ENCODE peak calls at places on chromosome 1, in five cellular contexts. U, Q, Z, D and C are unnamed samples.

GRCh38 chr1:160083968-160084770 is 2.8 kb downstream of the KCNJ9 start:
- DNase-seq in Z (no peak), U (peak), D (peak), Q (peak), C (no peak)

GRCh38 chr1:16618719-16619118 is 5.4 kb upstream of the NBPF1 start:
- DNase-seq in Q (no peak), Z (no peak), U (no peak), D (peak), C (no peak)

GRCh38 chr1:228340686-228341449 is 65.8 kb downstream of the TRIM11 start:
- DNase-seq in D (peak), Q (peak), Z (no peak), U (peak), C (peak)

GRCh38 chr1:186301448-186301847 is 73.6 kb downstream of the TPR start:
- DNase-seq in Q (no peak), U (peak), Z (no peak), D (no peak), C (no peak)

GRCh38 chr1:115537415-115537814 is 104.4 kb upstream of the VANGL1 start:
- DNase-seq in U (no peak), Z (no peak), D (no peak), Q (no peak), C (no peak)

GRCh38 chr1:235657747-235658526 is 8.4 kb upstream of the GNG4 start:
- DNase-seq in Z (no peak), U (no peak), Q (no peak), D (no peak), C (no peak)

GRCh38 chr1:10911274-10912166 is 100.9 kb upstream of the TARDBP start:
- DNase-seq in Q (no peak), U (no peak), D (no peak), Z (no peak), C (no peak)

GRCh38 chr1:29280780-29281131 is 44.4 kb downstream of the PTPRU start:
- DNase-seq in U (no peak), D (no peak), Z (no peak), Q (no peak), C (no peak)

GRCh38 chr1:3610165-3610822 is 1.0 kb downstream of the MEGF6 start:
- DNase-seq in D (peak), Q (no peak), Z (no peak), U (no peak), C (no peak)

GRCh38 chr1:229716064-229716463 is 90.0 kb downstream of the URB2 start:
- DNase-seq in D (peak), U (no peak), Z (no peak), Q (no peak), C (no peak)

GRCh38 chr1:42176902-42177519 is 12.5 kb upstream of the GUCA2A start:
- DNase-seq in D (peak), Q (no peak), U (no peak), Z (no peak), C (no peak)

GRCh38 chr1:113094506-113094905 is 21.5 kb downstream of the LRIG2 start:
- DNase-seq in Z (no peak), D (no peak), U (no peak), Q (no peak), C (no peak)

GRCh38 chr1:48673725-48674124 is 103.0 kb downstream of the BEND5 start:
- DNase-seq in U (no peak), D (peak), Z (no peak), Q (no peak), C (no peak)

GRCh38 chr1:73998348-73998959 is 199.5 kb downstream of the LRRIQ3 start:
- DNase-seq in U (no peak), Z (peak), D (peak), Q (no peak), C (no peak)

GRCh38 chr1:158329807-158330206 is 1.5 kb downstream of the CD1B start:
- DNase-seq in Q (no peak), Z (no peak), U (no peak), D (peak), C (no peak)

GRCh38 chr1:158333405-158334145 is 2.2 kb upstream of the CD1B start:
- DNase-seq in Z (no peak), D (no peak), U (no peak), Q (no peak), C (no peak)

GRCh38 chr1:158331431-158331830 is at the start of gene CD1B:
- DNase-seq in Q (no peak), Z (no peak), U (no peak), D (no peak), C (no peak)

GRCh38 chr1:158330390-158330789 is 941 bp downstream of the CD1B start:
- DNase-seq in Q (no peak), Z (no peak), D (no peak), U (no peak), C (no peak)

GRCh38 chr1:158334601-158335292 is 3.4 kb upstream of the CD1B start:
- DNase-seq in Q (no peak), U (no peak), Z (no peak), D (no peak), C (no peak)
- TF ChIP-seq CTCF in Q (no peak), U (no peak), Z (no peak), D (no peak), C (no peak)

GRCh38 chr1:195604287-195604686 is 1004.0 kb downstream of the KCNT2 start:
- DNase-seq in Q (no peak), D (no peak), Z (peak), U (no peak), C (no peak)

GRCh38 chr1:195606483-195606882 is 1001.8 kb downstream of the KCNT2 start:
- DNase-seq in Q (no peak), D (no peak), U (no peak), Z (no peak), C (no peak)

DNA sequence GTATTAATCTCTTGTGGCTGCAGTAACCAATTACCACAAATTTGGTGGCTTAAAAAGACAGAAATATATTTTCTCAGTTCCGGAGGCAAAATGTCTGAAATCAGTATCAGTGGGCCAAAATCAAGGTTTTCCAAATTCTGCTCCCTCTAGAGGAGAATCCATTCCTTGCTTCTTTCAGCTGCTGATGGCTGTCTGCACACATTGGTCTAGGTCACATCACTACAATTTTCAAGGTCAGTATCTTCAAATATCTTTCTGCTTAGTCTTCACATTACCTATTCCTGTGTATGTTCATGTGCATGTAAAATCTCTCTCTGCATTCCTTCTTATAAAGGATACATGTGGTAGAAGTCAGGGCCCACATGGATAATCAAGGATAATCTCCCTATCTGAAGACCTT is 999.4 kb downstream of the KCNT2 start:
- DNase-seq in Z (no peak), D (peak), Q (no peak), U (no peak), C (no peak)
- TF ChIP-seq CTCF in Z (peak), D (peak), Q (no peak), U (no peak), C (no peak)

DNA sequence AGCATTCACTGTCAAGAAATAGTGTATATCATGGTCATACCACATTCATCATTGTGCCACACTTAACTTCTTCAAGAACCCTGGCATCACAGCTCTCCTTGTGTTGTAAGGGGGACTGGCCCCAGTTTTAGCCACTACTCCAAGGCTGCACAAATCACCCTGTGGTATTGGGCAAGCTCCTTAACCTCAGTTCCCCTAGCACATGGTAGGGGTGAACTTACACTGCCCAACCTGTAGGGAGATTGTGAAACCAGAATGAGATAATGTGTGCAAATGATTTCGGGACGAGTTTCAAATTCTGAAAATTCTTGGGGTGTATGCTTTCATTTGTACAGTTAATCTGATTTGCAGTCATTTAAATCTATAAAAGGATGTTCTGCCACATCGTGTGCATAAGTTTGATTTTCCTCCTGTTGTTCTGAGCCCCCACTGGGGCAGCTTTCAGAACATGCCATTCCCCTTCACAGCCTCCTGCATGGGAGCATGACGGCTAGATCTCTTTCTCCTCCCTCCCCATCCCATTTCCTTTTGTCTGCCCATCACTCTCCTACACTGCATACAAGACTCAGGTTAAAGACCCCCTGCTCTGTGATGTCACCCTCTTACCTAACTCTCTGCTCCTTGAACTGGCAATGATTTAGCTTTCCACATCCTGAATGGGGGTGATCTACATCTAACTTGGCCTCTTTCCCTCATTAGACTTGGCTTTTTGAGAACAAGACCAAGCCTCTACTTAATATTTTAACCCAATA is 290.3 kb downstream of the CHRM3 start:
- DNase-seq in U (no peak), Q (no peak), Z (no peak), D (no peak), C (no peak)
- TF ChIP-seq CTCF in U (no peak), Q (no peak), Z (no peak), D (peak), C (no peak)

DNA sequence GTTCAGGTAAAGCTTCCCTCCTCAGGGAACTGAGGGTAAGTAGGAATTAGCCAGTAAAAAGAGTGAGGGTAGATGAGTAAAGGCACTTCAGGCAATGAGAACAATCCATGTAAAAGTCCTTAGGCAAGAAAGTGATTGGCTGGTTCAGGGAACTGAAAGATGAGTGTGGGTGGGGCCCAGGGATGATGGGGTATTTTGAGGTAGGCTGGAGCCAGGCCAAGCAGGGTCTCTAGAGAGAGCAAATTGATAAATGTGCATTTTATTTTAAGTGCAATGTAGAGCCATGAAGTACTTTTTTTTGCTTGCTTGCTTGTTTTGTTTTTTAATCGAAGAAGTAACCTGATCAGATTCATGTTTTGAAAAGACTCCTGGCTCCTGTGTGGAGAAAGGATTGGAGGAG is 26.5 kb downstream of the OSBPL9 start:
- DNase-seq in D (no peak), Z (no peak), U (no peak), Q (no peak), C (no peak)
- TF ChIP-seq CTCF in D (no peak), Z (no peak), U (no peak), Q (no peak), C (no peak)

GRCh38 chr1:61337037-61337436 is 254.7 kb downstream of the NFIA start:
- DNase-seq in U (no peak), Q (no peak), Z (no peak), D (no peak), C (no peak)
- TF ChIP-seq CTCF in U (no peak), Q (no peak), Z (peak), D (peak), C (no peak)